ENCODE peak calls at places on chromosome 15, in four cellular contexts. M is PC-9, B is dorsolateral prefrontal cortex, H is cardiac fibroblast. O is an unnamed sample.

GRCh38 chr15:49169880-49170597 is at the start of gene GALK2:
- DNase-seq in M (peak), B (peak), H (peak), O (peak)

GRCh38 chr15:92343869-92344643 is 49.6 kb upstream of the ST8SIA2 start:
- DNase-seq in M (no peak), B (peak), H (no peak), O (no peak)

GRCh38 chr15:80689716-80690115 is 5.4 kb upstream of the ABHD17C start:
- DNase-seq in M (no peak), B (no peak), H (no peak), O (no peak)

GRCh38 chr15:44812029-44812517 is 75.7 kb downstream of the TRIM69 start:
- DNase-seq in M (no peak), B (no peak), H (no peak), O (no peak)

GRCh38 chr15:56608140-56608778 is 125.0 kb downstream of the ZNF280D start:
- DNase-seq in M (no peak), B (no peak), H (no peak), O (no peak)

GRCh38 chr15:83064859-83065258 is 2.2 kb downstream of the BTBD1 start:
- DNase-seq in M (no peak), B (no peak), H (peak), O (no peak)

GRCh38 chr15:91947370-91947769 is 93.9 kb downstream of the SLCO3A1 start:
- DNase-seq in M (no peak), B (no peak), H (no peak), O (no peak)

GRCh38 chr15:63593705-63594671 is 3.2 kb upstream of the FBXL22 start:
- DNase-seq in M (no peak), B (no peak), H (peak), O (no peak)

GRCh38 chr15:90918034-90918788 is 14.1 kb downstream of the HDDC3 start:
- DNase-seq in M (no peak), B (no peak), H (no peak), O (no peak)

GRCh38 chr15:96160269-96160668 is 170.2 kb upstream of the NR2F2 start:
- DNase-seq in M (no peak), B (no peak), H (peak), O (no peak)

GRCh38 chr15:77623008-77623877 is 9.5 kb downstream of the LINGO1 start:
- DNase-seq in M (no peak), B (no peak), H (no peak), O (no peak)

GRCh38 chr15:73930371-73930770 is 4.1 kb downstream of the LOXL1 start:
- DNase-seq in M (no peak), B (no peak), H (peak), O (peak)

GRCh38 chr15:99537344-99537743 is 28.4 kb upstream of the MEF2A start:
- DNase-seq in M (no peak), B (peak), H (peak), O (no peak)
- TF ChIP-seq CTCF in M (no peak), B (no peak), H (no peak), O (no peak)

GRCh38 chr15:42276762-42277161 is 3.5 kb upstream of the TMEM87A start:
- DNase-seq in M (no peak), B (no peak), H (no peak), O (no peak)

GRCh38 chr15:42273099-42273899 is at the start of the genes GANC and TMEM87A:
- DNase-seq in M (peak), B (peak), H (peak), O (peak)

GRCh38 chr15:42274693-42274971 is 1.4 kb upstream of the TMEM87A start:
- DNase-seq in M (no peak), B (no peak), H (no peak), O (no peak)

GRCh38 chr15:42273900-42274692 is 863 bp upstream of the TMEM87A start:
- DNase-seq in M (peak), B (peak), H (peak), O (no peak)

DNA sequence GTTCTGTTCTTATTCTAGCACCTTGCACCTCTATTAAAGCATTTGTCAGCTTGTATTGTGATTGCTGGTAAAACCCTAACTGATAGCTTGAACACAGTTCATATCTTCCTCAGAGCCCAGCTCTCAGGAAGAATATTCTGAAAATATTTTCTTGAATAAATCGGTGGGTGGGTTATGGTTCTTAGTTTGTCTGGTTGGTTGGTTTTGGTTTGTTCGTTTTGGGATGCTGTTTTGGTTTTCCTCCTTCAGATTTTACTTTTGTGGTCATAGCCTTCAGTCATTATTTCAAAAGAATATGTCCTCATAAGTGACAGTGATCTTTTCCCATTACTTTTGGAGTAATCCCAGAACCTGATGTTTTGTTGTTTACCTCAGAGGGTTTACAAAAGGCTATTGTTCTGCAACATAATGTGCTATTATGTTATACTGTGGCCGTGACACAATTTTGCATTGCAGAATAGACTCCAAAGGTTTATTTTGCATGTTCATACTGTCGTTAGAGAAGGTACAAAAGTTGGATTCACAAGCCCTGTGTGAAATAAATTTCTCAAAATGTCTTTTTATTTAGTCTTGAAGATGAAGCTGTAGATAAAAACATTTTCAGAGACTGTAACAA is 2.7 kb upstream of the TMEM87A start:
- DNase-seq in M (no peak), B (no peak), H (peak), O (no peak)
- H3K4me3 ChIP-seq in M (no peak), B (peak), H (peak), O (no peak)

GRCh38 chr15:95017950-95018349 is 786.6 kb downstream of the MCTP2 start:
- DNase-seq in M (peak), B (no peak), H (peak), O (peak)
- TF ChIP-seq CTCF in M (no peak), B (no peak), H (no peak), O (no peak)

GRCh38 chr15:85607842-85608241 is 186.9 kb downstream of the KLHL25 start:
- DNase-seq in M (peak), B (no peak), H (peak), O (peak)

GRCh38 chr15:85609492-85609891 is 185.2 kb downstream of the KLHL25 start:
- DNase-seq in M (no peak), B (no peak), H (no peak), O (no peak)

GRCh38 chr15:85607141-85607806 is 187.5 kb downstream of the KLHL25 start:
- DNase-seq in M (no peak), B (no peak), H (peak), O (no peak)

GRCh38 chr15:85604194-85604593 is 190.5 kb downstream of the KLHL25 start:
- DNase-seq in M (no peak), B (no peak), H (no peak), O (no peak)

DNA sequence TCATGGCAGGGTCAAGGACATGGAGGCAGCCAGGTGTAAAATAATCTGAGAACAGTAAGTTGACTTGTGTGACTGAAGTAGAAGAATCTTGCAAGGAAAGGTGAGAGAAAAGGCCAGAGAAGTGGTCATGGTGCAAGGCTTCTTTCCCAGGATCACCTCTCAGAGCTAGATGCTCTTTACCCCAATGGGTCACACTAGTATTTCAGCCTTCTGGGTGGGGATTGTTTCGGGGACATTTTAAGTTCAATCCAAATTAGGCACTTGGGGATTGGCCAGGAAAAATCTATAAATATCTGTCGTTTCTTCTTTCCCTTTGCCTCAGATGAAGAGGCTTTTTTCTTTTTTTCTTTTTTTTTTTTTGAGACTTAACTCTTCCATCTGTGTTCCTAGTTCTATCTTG is 188.0 kb downstream of the KLHL25 start:
- DNase-seq in M (no peak), B (no peak), H (no peak), O (no peak)
- H3K4me3 ChIP-seq in M (no peak), B (no peak), H (no peak), O (no peak)

DNA sequence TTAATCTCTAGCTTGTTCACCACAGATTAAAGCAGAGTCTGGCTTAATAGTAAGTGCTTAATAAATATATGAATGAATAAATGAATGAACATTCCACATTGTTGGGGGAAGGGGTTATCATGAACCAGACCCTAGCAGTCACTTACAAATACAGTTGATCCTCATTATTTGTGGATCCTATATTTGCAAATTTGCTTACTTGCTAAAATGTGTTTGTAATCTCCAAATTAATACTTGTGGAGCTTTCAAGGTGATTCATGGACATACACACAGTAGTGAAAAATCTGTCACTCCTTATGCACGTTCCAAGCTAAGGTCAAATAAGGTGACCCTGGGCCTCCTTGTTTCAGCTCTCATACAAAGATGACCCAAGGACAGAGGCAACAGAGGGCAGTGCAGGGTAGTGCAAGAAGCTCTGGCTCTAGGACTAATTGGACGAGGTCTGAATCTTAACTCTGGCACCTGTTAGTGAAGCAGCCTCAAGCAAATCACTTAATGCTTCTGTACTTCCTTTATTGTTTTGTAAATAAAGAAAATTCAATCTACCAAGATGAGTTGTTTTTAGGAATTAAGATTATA is 112.8 kb upstream of the C2CD4B start:
- DNase-seq in M (no peak), B (no peak), H (no peak), O (no peak)
- TF ChIP-seq CTCF in M (no peak), B (no peak), H (no peak), O (no peak)

DNA sequence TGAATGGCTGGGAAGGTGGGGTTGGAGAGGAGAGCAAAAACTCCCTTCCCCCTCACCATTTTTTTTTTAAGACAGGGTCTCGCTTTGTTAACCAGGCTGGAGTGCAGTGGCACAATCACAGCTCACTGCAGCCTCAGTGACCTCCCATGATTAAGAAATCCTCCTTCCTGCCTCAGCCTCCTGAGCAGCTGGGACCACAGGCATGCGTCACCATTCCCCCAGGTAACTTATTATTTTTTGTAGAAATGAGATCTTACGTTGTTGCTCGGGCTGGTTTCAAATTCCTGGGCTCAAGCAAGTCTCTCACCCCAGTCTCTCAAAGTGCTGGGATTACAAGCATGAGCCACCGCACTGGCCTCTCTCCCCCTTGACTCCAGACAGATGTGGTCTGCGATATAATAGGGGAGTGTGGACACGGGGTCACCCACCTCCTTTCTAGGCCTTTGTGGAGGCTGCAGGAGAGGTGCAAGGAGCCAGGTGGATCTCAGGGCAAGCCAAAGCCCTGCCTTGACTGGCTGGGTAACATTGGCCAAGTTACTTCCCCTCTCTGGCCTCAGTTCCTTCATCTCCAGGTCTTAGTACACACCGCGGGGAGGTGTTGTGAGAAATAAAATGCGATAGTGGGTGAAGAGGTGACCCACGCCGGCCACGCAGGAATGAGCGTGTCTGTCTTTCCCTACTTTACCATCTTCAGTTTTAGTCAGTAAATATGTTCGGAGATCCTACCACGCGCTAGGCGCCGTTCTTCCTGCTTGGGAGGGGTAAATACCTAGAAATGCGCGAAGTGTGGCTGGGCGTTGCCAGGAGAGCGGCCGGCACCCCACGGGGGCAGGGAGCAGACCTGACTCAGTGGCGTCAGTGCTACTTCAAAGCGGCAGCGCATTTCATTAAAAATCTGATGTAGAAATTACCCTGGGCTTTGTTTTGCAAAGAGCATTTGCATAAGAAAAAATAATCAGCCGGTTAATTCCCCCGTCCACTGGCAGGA is 20.2 kb upstream of the CORO2B start:
- DNase-seq in M (peak), B (no peak), H (no peak), O (peak)
- H3K4me3 ChIP-seq in M (no peak), B (peak), H (no peak), O (peak)

GRCh38 chr15:79452244-79453051 is 20.3 kb downstream of the MINAR1 start:
- DNase-seq in M (no peak), B (no peak), H (no peak), O (no peak)

GRCh38 chr15:79453446-79453845 is 21.3 kb downstream of the MINAR1 start:
- DNase-seq in M (no peak), B (no peak), H (no peak), O (no peak)

GRCh38 chr15:79451361-79451999 is 19.3 kb downstream of the MINAR1 start:
- DNase-seq in M (no peak), B (no peak), H (no peak), O (no peak)

GRCh38 chr15:79447060-79447459 is 14.9 kb downstream of the MINAR1 start:
- DNase-seq in M (no peak), B (no peak), H (no peak), O (no peak)

GRCh38 chr15:79450648-79451047 is 18.5 kb downstream of the MINAR1 start:
- DNase-seq in M (no peak), B (no peak), H (no peak), O (no peak)
- TF ChIP-seq CTCF in M (no peak), B (no peak), H (peak), O (peak)

DNA sequence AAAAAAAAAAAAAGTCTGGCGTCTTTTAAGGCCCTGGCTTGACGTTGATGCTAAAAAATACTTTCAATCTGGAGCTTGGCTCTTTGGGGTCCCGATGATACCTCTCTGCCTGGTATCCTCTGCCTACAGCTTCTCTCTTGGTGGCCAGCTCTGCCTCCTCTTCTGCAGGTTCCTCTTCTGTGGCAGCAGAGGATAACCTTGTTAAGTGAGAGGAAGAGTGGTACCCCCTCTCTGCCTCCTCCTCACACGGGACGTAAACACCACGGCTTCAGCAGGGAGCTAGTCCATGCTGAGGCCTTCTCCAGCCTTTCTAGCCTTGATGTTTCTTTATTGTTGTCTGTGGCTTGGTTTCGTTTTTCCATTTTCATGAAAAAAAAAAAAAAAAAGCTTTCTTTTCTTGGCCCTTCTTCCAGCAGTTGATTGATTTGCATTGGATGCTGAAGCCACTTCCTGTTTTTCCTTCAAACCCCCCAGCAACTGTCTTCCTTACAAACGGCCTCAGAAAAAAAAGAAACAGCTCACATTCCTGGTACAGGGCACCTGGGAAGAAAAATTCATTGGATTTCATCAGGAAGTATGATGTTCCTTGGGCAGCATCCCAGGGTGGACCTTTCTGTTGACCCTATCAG is 59.7 kb downstream of the RORA start:
- DNase-seq in M (no peak), B (no peak), H (no peak), O (no peak)
- H3K4me3 ChIP-seq in M (no peak), B (no peak), H (no peak), O (no peak)

GRCh38 chr15:66504563-66505429 is at the start of the genes RPL4 and ZWILCH:
- DNase-seq in M (peak), B (peak), H (peak), O (peak)

GRCh38 chr15:66505818-66506217 is 692 bp downstream of the ZWILCH start:
- DNase-seq in M (no peak), B (no peak), H (no peak), O (no peak)

GRCh38 chr15:66502491-66502890 is 2.2 kb downstream of the RPL4 start:
- DNase-seq in M (no peak), B (peak), H (no peak), O (no peak)

GRCh38 chr15:66503780-66504562 is 684 bp downstream of the RPL4 start:
- DNase-seq in M (no peak), B (no peak), H (no peak), O (no peak)

DNA sequence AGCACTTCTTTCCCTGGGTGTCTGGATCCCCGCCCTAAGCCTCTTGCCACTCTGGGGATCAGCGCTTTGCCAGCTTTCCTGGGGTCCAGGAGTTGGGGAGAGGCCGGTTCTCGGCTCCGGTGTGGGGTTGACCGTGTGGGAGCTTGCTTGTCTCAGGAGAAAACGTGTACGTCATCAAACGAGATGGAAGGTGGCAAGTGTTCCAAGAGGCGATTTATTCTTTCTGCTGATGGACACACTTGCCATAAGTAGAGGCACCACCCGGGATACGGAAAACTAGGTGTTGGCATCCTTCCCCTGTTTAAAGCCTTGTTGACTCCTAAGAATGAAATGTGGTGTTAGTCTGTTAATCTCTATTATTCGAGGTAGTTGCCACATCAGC is 295 bp downstream of the ZWILCH start:
- DNase-seq in M (no peak), B (no peak), H (peak), O (no peak)
- TF ChIP-seq CTCF in M (no peak), B (no peak), H (no peak), O (no peak)

DNA sequence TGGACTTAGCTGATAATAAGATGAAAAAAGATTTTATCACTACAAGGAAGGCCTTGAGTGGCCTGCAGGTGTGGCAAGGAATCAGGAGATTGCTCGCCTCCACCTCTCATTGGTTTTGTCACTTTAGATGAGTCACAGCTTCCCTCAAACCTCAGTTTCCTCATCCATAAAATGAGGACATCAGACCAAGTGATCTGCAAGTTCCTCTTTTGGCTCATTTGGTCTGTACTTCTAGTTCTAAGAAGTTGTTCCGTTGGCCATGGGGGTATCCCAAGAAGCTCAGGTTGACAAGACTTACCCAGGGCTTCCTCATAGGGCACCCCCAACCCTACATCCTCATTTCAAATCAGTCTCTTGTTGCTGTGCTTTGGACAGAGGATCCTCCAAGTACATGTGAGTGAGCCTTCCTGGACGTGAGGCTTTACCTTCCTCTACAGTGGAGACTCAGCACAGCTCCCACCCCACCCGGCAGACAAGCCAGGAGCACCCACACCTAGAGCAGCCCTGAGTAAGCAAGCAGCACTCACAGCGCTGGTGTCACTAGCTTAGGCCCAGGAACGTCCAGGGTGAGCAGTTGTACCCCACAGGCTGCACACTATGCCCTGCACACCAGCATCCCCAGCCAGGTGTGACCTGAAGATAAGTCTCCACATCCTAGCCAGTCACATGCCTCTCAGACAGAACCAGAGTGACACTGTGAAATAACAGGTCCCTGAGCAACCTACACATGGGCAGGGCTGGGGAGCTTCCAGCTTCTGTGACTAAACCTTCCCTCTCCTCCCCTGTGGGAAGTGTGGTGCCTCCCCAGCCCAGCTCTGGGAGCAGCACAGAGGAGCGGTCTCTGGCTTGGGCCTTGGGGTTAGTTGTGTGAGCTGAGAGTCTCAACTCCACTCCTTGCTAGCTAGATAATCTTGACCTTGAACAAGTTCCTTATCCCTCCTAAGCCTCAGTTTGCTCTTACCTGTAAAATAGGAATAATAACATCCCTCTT is 253.8 kb downstream of the UACA start:
- DNase-seq in M (no peak), B (no peak), H (no peak), O (no peak)
- H3K4me3 ChIP-seq in M (no peak), B (no peak), H (no peak), O (no peak)

O was measured in kidney epithelial cell.